ENCODE peak calls at places on chromosomes 3 and 15, in ten cellular contexts. H, O, P, Q, K, I, U, V, N and F are unnamed samples.

GRCh38 chr3:151726016-151726415 is 7.7 kb upstream of the AADACL2 start:
- DNase-seq in H (no peak), O (peak), P (no peak), Q (peak), K (peak), I (no peak), U (peak), V (no peak), N (no peak), F (no peak)

GRCh38 chr15:75138016-75138999 is 63.4 kb upstream of the C15orf39 start:
- DNase-seq in H (no peak), O (peak), P (no peak), Q (peak), K (no peak), I (no peak), U (no peak), V (no peak), N (no peak), F (peak)

GRCh38 chr3:156818890-156819289 is 7.3 kb upstream of the LEKR1 start:
- DNase-seq in H (no peak), O (peak), P (no peak), Q (peak), K (peak), I (no peak), U (no peak), V (peak), N (no peak), F (no peak)

GRCh38 chr3:71908001-71908400 is 123.1 kb upstream of the PROK2 start:
- DNase-seq in H (peak), O (peak), P (no peak), Q (no peak), K (no peak), I (no peak), U (no peak), V (no peak), N (no peak), F (no peak)

GRCh38 chr3:183534249-183534648 is 21.3 kb downstream of the KLHL6 start:
- DNase-seq in H (no peak), O (no peak), P (no peak), Q (peak), K (no peak), I (no peak), U (no peak), V (peak), N (no peak), F (no peak)

GRCh38 chr3:56347219-56347871 is 120.9 kb downstream of the ERC2 start:
- DNase-seq in H (peak), O (peak), P (peak), Q (no peak), K (peak), I (no peak), U (no peak), V (peak), N (peak), F (no peak)

GRCh38 chr15:20357139-20358065 is 184.2 kb downstream of the GOLGA6L6 start:
- DNase-seq in H (no peak), O (no peak), P (no peak), Q (no peak), K (no peak), I (peak), U (no peak), V (no peak), N (peak), F (peak)

GRCh38 chr3:126351086-126351770 is 6.0 kb downstream of the KLF15 start:
- DNase-seq in H (no peak), O (no peak), P (no peak), Q (no peak), K (no peak), I (no peak), U (no peak), V (no peak), N (peak), F (no peak)

GRCh38 chr3:133662256-133662773 is 574 bp upstream of the TOPBP1 start:
- DNase-seq in H (no peak), O (peak), P (no peak), Q (peak), K (peak), I (no peak), U (peak), V (peak), N (no peak), F (no peak)

GRCh38 chr3:54783611-54784010 is 144.2 kb downstream of the LRTM1 start:
- DNase-seq in H (no peak), O (no peak), P (no peak), Q (peak), K (no peak), I (no peak), U (no peak), V (no peak), N (no peak), F (no peak)

GRCh38 chr3:51620543-51620942 is 50.5 kb upstream of the TEX264 start:
- DNase-seq in H (no peak), O (peak), P (no peak), Q (peak), K (no peak), I (no peak), U (peak), V (peak), N (no peak), F (no peak)

GRCh38 chr3:113222412-113223086 is 11.2 kb downstream of the BOC start:
- DNase-seq in H (no peak), O (no peak), P (no peak), Q (peak), K (no peak), I (no peak), U (no peak), V (no peak), N (peak), F (no peak)

GRCh38 chr15:24621630-24622215 is 53.9 kb upstream of the NPAP1 start:
- DNase-seq in H (no peak), O (no peak), P (no peak), Q (no peak), K (no peak), I (no peak), U (no peak), V (no peak), N (no peak), F (no peak)

GRCh38 chr3:52398670-52399081 is 46.2 kb downstream of the SEMA3G start:
- DNase-seq in H (no peak), O (no peak), P (no peak), Q (no peak), K (no peak), I (peak), U (no peak), V (no peak), N (no peak), F (no peak)

GRCh38 chr3:632571-633170 is 436.1 kb downstream of the CHL1 start:
- DNase-seq in H (peak), O (peak), P (peak), Q (peak), K (peak), I (peak), U (peak), V (peak), N (peak), F (no peak)

GRCh38 chr15:84883916-84884781 is at the start of gene SLC28A1:
- DNase-seq in H (no peak), O (no peak), P (no peak), Q (no peak), K (no peak), I (peak), U (peak), V (no peak), N (no peak), F (no peak)

GRCh38 chr3:146350852-146351251 is 99.9 kb upstream of the PLSCR4 start:
- DNase-seq in H (no peak), O (no peak), P (no peak), Q (no peak), K (no peak), I (no peak), U (no peak), V (no peak), N (no peak), F (no peak)

GRCh38 chr3:128276577-128277183 is 123.4 kb downstream of the EEFSEC start:
- DNase-seq in H (no peak), O (no peak), P (no peak), Q (no peak), K (no peak), I (no peak), U (no peak), V (no peak), N (no peak), F (peak)

GRCh38 chr3:70849911-70850699 is 537.7 kb upstream of the MDFIC2 start:
- DNase-seq in H (peak), O (peak), P (no peak), Q (peak), K (peak), I (no peak), U (no peak), V (peak), N (no peak), F (no peak)

GRCh38 chr3:133890972-133891644 is 4.6 kb downstream of the RAB6B start:
- DNase-seq in H (no peak), O (no peak), P (peak), Q (no peak), K (no peak), I (no peak), U (no peak), V (no peak), N (no peak), F (peak)

GRCh38 chr3:46058981-46059380 is 31.7 kb upstream of the XCR1 start:
- DNase-seq in H (no peak), O (no peak), P (peak), Q (no peak), K (no peak), I (no peak), U (no peak), V (no peak), N (no peak), F (no peak)

GRCh38 chr3:72347819-72348319 is 500.4 kb downstream of the SHQ1 start:
- DNase-seq in H (peak), O (no peak), P (peak), Q (peak), K (peak), I (peak), U (no peak), V (no peak), N (no peak), F (peak)

GRCh38 chr3:82261637-82262036 is 500.2 kb upstream of the GBE1 start:
- DNase-seq in H (no peak), O (no peak), P (no peak), Q (no peak), K (no peak), I (no peak), U (no peak), V (no peak), N (no peak), F (no peak)

GRCh38 chr3:185824051-185824466 is 783 bp downstream of the IGF2BP2 start:
- DNase-seq in H (peak), O (peak), P (no peak), Q (no peak), K (peak), I (peak), U (no peak), V (no peak), N (peak), F (no peak)

GRCh38 chr3:8416965-8417364 is 84.7 kb upstream of the LMCD1 start:
- DNase-seq in H (no peak), O (peak), P (peak), Q (peak), K (peak), I (no peak), U (no peak), V (peak), N (peak), F (no peak)

GRCh38 chr3:24477090-24477656 is 17.5 kb downstream of the THRB start:
- DNase-seq in H (no peak), O (no peak), P (no peak), Q (no peak), K (no peak), I (no peak), U (no peak), V (no peak), N (no peak), F (no peak)

GRCh38 chr15:74815121-74815933 is 2.7 kb downstream of the LMAN1L start:
- DNase-seq in H (no peak), O (no peak), P (no peak), Q (no peak), K (no peak), I (peak), U (no peak), V (no peak), N (peak), F (no peak)

GRCh38 chr15:45581919-45582318 is 5.3 kb upstream of the BLOC1S6 start:
- DNase-seq in H (no peak), O (no peak), P (no peak), Q (no peak), K (no peak), I (no peak), U (no peak), V (no peak), N (no peak), F (no peak)

GRCh38 chr3:158226429-158226828 is 116.5 kb downstream of the RSRC1 start:
- DNase-seq in H (no peak), O (no peak), P (no peak), Q (no peak), K (no peak), I (no peak), U (peak), V (no peak), N (no peak), F (no peak)

GRCh38 chr15:28960979-28961378 is 75.2 kb downstream of the APBA2 start:
- DNase-seq in H (no peak), O (peak), P (no peak), Q (peak), K (peak), I (no peak), U (no peak), V (peak), N (no peak), F (peak)

GRCh38 chr3:127483902-127484591 is 106.5 kb downstream of the TPRA1 start:
- DNase-seq in H (no peak), O (peak), P (no peak), Q (no peak), K (no peak), I (no peak), U (no peak), V (no peak), N (no peak), F (peak)

GRCh38 chr3:133136114-133137041 is 98.2 kb downstream of the TMEM108 start:
- DNase-seq in H (no peak), O (no peak), P (no peak), Q (peak), K (peak), I (no peak), U (no peak), V (peak), N (no peak), F (no peak)

GRCh38 chr3:160755776-160756304 is at the start of gene PPM1L:
- DNase-seq in H (peak), O (peak), P (peak), Q (peak), K (peak), I (peak), U (no peak), V (peak), N (peak), F (peak)

GRCh38 chr15:65836665-65837064 is 32.6 kb upstream of the RAB11A start:
- DNase-seq in H (no peak), O (no peak), P (no peak), Q (no peak), K (no peak), I (no peak), U (no peak), V (no peak), N (no peak), F (no peak)

GRCh38 chr3:121894191-121894990 is at the start of gene SLC15A2:
- DNase-seq in H (peak), O (peak), P (peak), Q (peak), K (no peak), I (peak), U (no peak), V (no peak), N (peak), F (no peak)

DNA sequence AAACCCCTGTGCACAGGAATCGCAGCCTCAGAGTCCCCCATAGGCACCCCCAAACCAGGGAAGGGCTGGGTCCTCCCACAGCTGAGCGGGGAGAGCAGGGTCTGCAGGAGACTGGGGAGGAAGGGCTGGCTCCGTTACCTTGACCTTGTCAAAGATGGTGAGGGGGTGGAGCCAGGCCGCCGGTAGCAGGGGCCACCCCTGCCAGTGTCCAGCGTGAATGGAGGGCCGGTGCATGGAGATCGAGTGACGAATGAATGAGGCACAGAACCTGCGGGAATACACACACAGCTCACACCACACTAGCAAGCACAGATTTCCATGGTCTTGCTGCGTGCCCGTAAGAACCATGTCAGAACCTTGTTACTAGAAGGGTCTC is 102.3 kb downstream of the TMEM266 start:
- DNase-seq in H (no peak), O (no peak), P (no peak), Q (no peak), K (no peak), I (no peak), U (no peak), V (no peak), N (no peak), F (no peak)
- TF ChIP-seq CTCF in H (no peak), O (no peak), P (no peak), Q (no peak), K (no peak), I (no peak), U (no peak), V (no peak), N (no peak), F (no peak)

GRCh38 chr3:178022599-178022998 is 513.6 kb upstream of the KCNMB2 start:
- DNase-seq in H (no peak), O (peak), P (no peak), Q (peak), K (peak), I (peak), U (no peak), V (peak), N (no peak), F (no peak)
- TF ChIP-seq CTCF in H (no peak), O (no peak), P (no peak), Q (no peak), K (no peak), I (no peak), U (no peak), V (peak), N (no peak), F (no peak)

GRCh38 chr3:67941433-67942030 is 287.1 kb upstream of the SUCLG2 start:
- DNase-seq in H (no peak), O (no peak), P (no peak), Q (no peak), K (no peak), I (no peak), U (no peak), V (no peak), N (no peak), F (no peak)
- TF ChIP-seq CTCF in H (no peak), O (no peak), P (no peak), Q (no peak), K (no peak), I (no peak), U (no peak), V (no peak), N (no peak), F (no peak)

DNA sequence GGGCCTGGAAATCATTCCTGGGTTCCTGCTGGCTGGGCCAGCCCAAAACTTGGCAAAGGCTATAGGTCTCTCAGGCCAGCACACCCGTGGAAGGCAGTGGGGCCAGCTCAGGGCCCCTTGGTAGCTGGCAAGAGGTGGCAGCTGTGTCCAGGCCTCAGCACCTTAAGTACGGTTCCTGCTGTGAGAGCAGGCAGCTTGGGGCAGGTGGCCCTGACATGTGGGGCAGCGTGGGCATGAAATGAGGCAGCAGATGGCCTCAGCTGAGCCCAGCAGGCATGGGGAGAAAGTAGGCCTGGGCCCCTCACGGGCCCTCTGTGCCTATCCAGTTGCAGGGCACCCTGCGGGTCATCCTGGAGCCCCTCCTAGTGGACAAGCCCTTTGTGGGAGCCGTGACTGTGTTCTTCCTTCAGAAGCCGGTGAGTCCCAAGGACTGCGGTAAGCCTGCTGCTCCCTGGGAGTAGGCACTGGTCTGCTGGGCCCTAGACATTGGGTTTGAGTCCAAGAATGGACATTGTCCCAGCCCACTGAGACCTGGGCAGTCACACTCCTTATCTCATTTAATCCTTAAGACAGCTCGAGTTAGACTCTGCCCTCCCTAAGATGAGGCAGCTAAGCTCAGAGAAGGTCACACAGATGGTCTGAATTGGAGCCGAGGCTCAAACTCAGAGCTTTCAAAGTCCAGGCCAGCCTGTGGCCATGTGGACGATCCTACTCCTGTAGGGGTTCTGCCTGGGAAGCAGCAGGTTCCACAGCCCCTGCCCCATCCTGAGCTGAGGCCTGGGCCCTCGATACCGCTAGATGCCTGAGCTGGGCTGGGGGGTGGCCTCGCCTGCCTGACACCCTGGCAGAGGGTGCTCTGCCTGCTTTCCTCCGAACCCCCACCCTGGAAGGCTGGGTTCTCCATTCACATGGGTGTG is 25.5 kb downstream of the ESYT3 start:
- DNase-seq in H (no peak), O (no peak), P (no peak), Q (no peak), K (no peak), I (no peak), U (no peak), V (no peak), N (no peak), F (peak)
- TF ChIP-seq CTCF in H (no peak), O (no peak), P (no peak), Q (no peak), K (no peak), I (no peak), U (peak), V (peak), N (no peak), F (no peak)